ENCODE peak calls at places on chromosomes 4 and X, in five cellular contexts. B is endothelial cell of umbilical vein, Q is fibroblast of lung, X is MM.1S, S is neural progenitor cell. C is an unnamed sample.

GRCh38 chr4:80361329-80361900 is 25.9 kb downstream of the CFAP299 start:
- DNase-seq in X (peak; percentile 49), Q (peak; percentile 14), B (peak; percentile 32), S (peak; percentile 8), C (peak; percentile 28)

GRCh38 chrX:130786030-130786429 is 117.0 kb downstream of the ENOX2 start:
- DNase-seq in S (no peak), B (no peak), Q (no peak), X (no peak), C (no peak)

GRCh38 chr4:1910643-1911042 is 39.5 kb downstream of the NSD2 start:
- DNase-seq in S (peak; percentile 71), X (peak; percentile 24), B (peak; percentile 65), Q (peak; percentile 41), C (peak; percentile 29)

GRCh38 chr4:7737752-7738457 is 201.8 kb downstream of the AFAP1 start:
- DNase-seq in B (no peak), S (no peak), Q (no peak), X (no peak), C (no peak)

GRCh38 chr4:147157860-147158701 is 212.4 kb upstream of the TTC29 start:
- DNase-seq in S (peak; percentile 78), B (peak; percentile 36), X (no peak), Q (peak; percentile 39), C (no peak)

GRCh38 chr4:16067515-16067914 is 16.3 kb downstream of the PROM1 start:
- DNase-seq in Q (peak; percentile 22), X (no peak), B (no peak), S (no peak), C (peak; percentile 68)

GRCh38 chr4:90833698-90834097 is 706.5 kb downstream of the CCSER1 start:
- DNase-seq in X (no peak), B (no peak), S (peak; percentile 9), Q (no peak), C (no peak)

GRCh38 chr4:58139269-58139668 is 1029.1 kb upstream of the IGFBP7 start:
- DNase-seq in S (no peak), Q (no peak), B (no peak), X (no peak), C (no peak)

GRCh38 chrX:133610056-133610455 is 194.8 kb upstream of the GPC4 start:
- DNase-seq in S (no peak), B (no peak), X (no peak), Q (peak; percentile 77), C (no peak)

GRCh38 chrX:32678487-32678886 is 532.9 kb downstream of the DMD start:
- DNase-seq in B (no peak), Q (no peak), S (no peak), X (no peak), C (no peak)

GRCh38 chr4:158428242-158428641 is 93.4 kb upstream of the RXFP1 start:
- DNase-seq in B (peak; percentile 22), S (no peak), X (no peak), Q (peak; percentile 30), C (peak; percentile 8)
- H3K4me2 ChIP-seq in B (no peak overlapping the region), S (no peak overlapping the region), X (no peak overlapping the region), Q (no peak overlapping the region), C (no peak overlapping the region)

DNA sequence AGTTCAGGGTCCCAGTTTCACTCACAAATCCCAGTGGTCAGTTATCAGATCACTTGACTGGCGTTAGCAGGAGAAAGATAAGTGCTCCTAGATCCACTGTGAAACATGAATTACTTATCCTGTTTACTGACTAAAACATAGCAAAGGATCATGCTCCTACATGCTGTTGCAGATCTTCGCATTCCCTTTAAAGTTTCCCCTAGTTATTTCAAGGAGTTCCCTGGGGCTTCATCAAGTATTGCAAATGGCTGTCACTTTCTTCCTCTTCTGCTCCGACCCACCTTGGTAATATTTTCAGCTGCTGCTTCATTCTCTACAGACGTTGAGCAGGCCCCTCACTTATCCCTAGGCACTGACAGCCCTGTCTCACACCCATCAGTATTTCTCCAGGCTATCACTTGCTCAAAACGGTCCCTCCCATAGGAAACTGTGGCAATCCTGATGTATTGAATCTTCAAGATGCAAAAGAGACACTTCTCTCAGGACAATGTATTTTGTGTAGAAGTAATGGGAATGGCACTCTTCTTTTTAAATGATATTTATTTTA is 466.0 kb downstream of the INPP4B start:
- DNase-seq in Q (no peak), X (no peak), B (no peak), S (no peak), C (no peak)
- H2AFZ ChIP-seq in Q (peak overlapping the region; percentile 37), X (no peak overlapping the region), B (no peak overlapping the region), S (no peak overlapping the region), C (peak overlapping the region; percentile 3)

GRCh38 chr4:184643726-184644125 is 5.5 kb downstream of the CASP3 start:
- DNase-seq in Q (no peak), B (no peak), S (no peak), X (no peak), C (no peak)
- H3K27ac ChIP-seq in Q (no peak overlapping the region), B (peak overlapping the region; percentile 93), S (no peak overlapping the region), X (no peak overlapping the region), C (no peak overlapping the region)

GRCh38 chrX:102341867-102342266 is 94.9 kb downstream of the NXF2 start:
- DNase-seq in X (peak; percentile 11), S (no peak), Q (no peak), B (no peak), C (no peak)

GRCh38 chrX:102338162-102338561 is 91.2 kb downstream of the NXF2 start:
- DNase-seq in Q (no peak), B (no peak), S (no peak), X (no peak), C (no peak)

GRCh38 chrX:102339312-102340298 is 92.6 kb downstream of the NXF2 start:
- DNase-seq in B (no peak), X (peak; percentile 86), S (no peak), Q (no peak), C (no peak)
- H3K4me2 ChIP-seq in B (no peak overlapping the region), X (no peak overlapping the region), S (no peak overlapping the region), Q (no peak overlapping the region), C (no peak overlapping the region)

GRCh38 chr4:47222276-47222675 is 190.9 kb downstream of the GABRB1 start:
- DNase-seq in X (no peak), S (no peak), Q (no peak), B (no peak), C (no peak)
- H2AFZ ChIP-seq in X (no peak overlapping the region), S (no peak overlapping the region), Q (no peak overlapping the region), B (no peak overlapping the region), C (no peak overlapping the region)